ENCODE peak calls at places on chromosome 1, in ten cellular contexts. U is stimulated activated CD8-positive, alpha-beta memory T cell treated with anti-CD3 and anti-CD28 coated beads, Interleukin-4, amount 100 ng/mL, for 24 hours; L is NCI-H524; W is pancreas; J is NCI-H2171; C is heart right ventricle; D is IMR-90; Q is T follicular helper cell; S is lower lobe of right lung; H is KG1. G is an unnamed sample.
A peak's percentile ranks its signal among the peaks of the same experiment; 100 is the strongest.

GRCh38 chr1:101409102-101409501 is 172.3 kb downstream of the S1PR1 start:
- DNase-seq in W (no peak), Q (no peak), J (no peak), U (no peak), S (no peak), C (no peak), H (no peak), L (no peak), D (no peak), G (no peak)

GRCh38 chr1:4121834-4122512 is 221.9 kb upstream of the C1orf174 start:
- DNase-seq in U (no peak), L (no peak), D (no peak), H (no peak), C (no peak), J (no peak), S (no peak), W (peak; percentile 25), Q (no peak), G (no peak)

GRCh38 chr1:86423473-86423872 is 498 bp upstream of the CLCA2 start:
- DNase-seq in Q (no peak), W (no peak), L (no peak), J (no peak), D (no peak), C (no peak), S (no peak), U (no peak), H (no peak), G (no peak)

GRCh38 chr1:162906485-162906884 is 45.5 kb upstream of the CCDC190 start:
- DNase-seq in H (no peak), Q (no peak), S (no peak), C (no peak), J (no peak), L (no peak), D (no peak), U (no peak), W (no peak), G (no peak)

GRCh38 chr1:203556047-203556851 is 62.3 kb downstream of the OPTC start:
- DNase-seq in Q (no peak), D (peak; percentile 85), S (no peak), W (no peak), L (no peak), J (no peak), H (no peak), U (no peak), C (peak; percentile 69), G (peak; percentile 90)

GRCh38 chr1:100767176-100767876 is 47.8 kb downstream of the VCAM1 start:
- DNase-seq in H (no peak), D (peak; percentile 57), C (no peak), U (no peak), Q (no peak), L (no peak), S (no peak), J (no peak), W (no peak), G (no peak)

GRCh38 chr1:161993576-161993975 is 30.1 kb downstream of the OLFML2B start:
- DNase-seq in U (no peak), S (no peak), H (no peak), L (peak; percentile 5), D (no peak), J (no peak), Q (no peak), C (no peak), W (no peak), G (no peak)

GRCh38 chr1:5379176-5379759 is 613.0 kb downstream of the NPHP4 start:
- DNase-seq in J (no peak), Q (no peak), U (no peak), D (no peak), S (no peak), C (no peak), L (peak; percentile 25), W (no peak), H (no peak), G (no peak)

GRCh38 chr1:200969726-200970521 is 53.6 kb downstream of the KIF21B start:
- DNase-seq in H (no peak), J (no peak), S (no peak), L (peak; percentile 7), D (no peak), Q (no peak), W (no peak), U (peak; percentile 13), C (no peak), G (no peak)

GRCh38 chr1:53381790-53382401 is 54.0 kb upstream of the LRP8 start:
- DNase-seq in D (peak; percentile 77), H (no peak), L (peak; percentile 50), W (no peak), Q (no peak), S (peak; percentile 4), C (no peak), U (no peak), J (no peak), G (peak; percentile 38)

GRCh38 chr1:157154940-157155514 is 16.8 kb upstream of the ETV3 start:
- DNase-seq in C (peak; percentile 37), D (peak; percentile 52), L (no peak), U (no peak), W (no peak), S (peak; percentile 61), J (no peak), Q (no peak), H (no peak), G (no peak)